ENCODE peak calls at places on chromosome 1, in four cellular contexts. J, B, F and G are unnamed samples.

GRCh38 chr1:226787071-226787470 is 48.0 kb upstream of the ITPKB start:
- DNase-seq in J (no peak), B (no peak), F (no peak), G (no peak)

GRCh38 chr1:18902523-18903312 is at the start of gene ALDH4A1:
- DNase-seq in J (peak; percentile 99), B (peak; percentile 100), F (peak; percentile 98), G (peak; percentile 98)

GRCh38 chr1:15089244-15089992 is 64.1 kb upstream of the TMEM51 start:
- DNase-seq in J (no peak), B (no peak), F (no peak), G (no peak)

GRCh38 chr1:163824006-163824405 is 502.3 kb downstream of the NUF2 start:
- DNase-seq in J (peak; percentile 83), B (peak; percentile 59), F (no peak), G (peak; percentile 9)

GRCh38 chr1:99503276-99503747 is 142.6 kb upstream of the PALMD start:
- DNase-seq in J (peak; percentile 83), B (peak; percentile 63), F (no peak), G (peak; percentile 18)

GRCh38 chr1:214416417-214417212 is 134.8 kb downstream of the PTPN14 start:
- DNase-seq in J (peak; percentile 81), B (no peak), F (no peak), G (no peak)

GRCh38 chr1:162678439-162678838 is 46.2 kb downstream of the DDR2 start:
- DNase-seq in J (peak; percentile 74), B (no peak), F (no peak), G (peak; percentile 75)

GRCh38 chr1:8985915-8986813 is 40.1 kb downstream of the SLC2A7 start:
- DNase-seq in J (peak; percentile 96), B (peak; percentile 84), F (peak; percentile 85), G (peak; percentile 65)

GRCh38 chr1:210920716-210921694 is 212.9 kb downstream of the KCNH1 start:
- DNase-seq in J (no peak), B (no peak), F (no peak), G (no peak)

GRCh38 chr1:110433803-110434202 is 17.1 kb upstream of the PROK1 start:
- DNase-seq in J (peak; percentile 31), B (peak; percentile 78), F (no peak), G (no peak)

GRCh38 chr1:235304549-235305451 is 23.2 kb downstream of the ARID4B start:
- DNase-seq in J (peak; percentile 59), B (no peak), F (no peak), G (no peak)

GRCh38 chr1:41488599-41488905 is 4.1 kb upstream of the EDN2 start:
- DNase-seq in J (no peak), B (no peak), F (no peak), G (no peak)

GRCh38 chr1:225733254-225733653 is 44.4 kb upstream of the SRP9 start:
- DNase-seq in J (peak; percentile 26), B (no peak), F (no peak), G (no peak)

GRCh38 chr1:23558140-23558871 is 995 bp downstream of the ID3 start:
- DNase-seq in J (peak; percentile 77), B (no peak), F (peak; percentile 87), G (peak; percentile 78)

GRCh38 chr1:23555949-23556640 is 3.2 kb downstream of the ID3 start:
- DNase-seq in J (peak; percentile 85), B (no peak), F (peak; percentile 83), G (peak; percentile 50)

GRCh38 chr1:23558872-23559135 is 497 bp downstream of the ID3 start:
- DNase-seq in J (no peak), B (no peak), F (peak; percentile 82), G (no peak)

GRCh38 chr1:23556661-23557470 is 2.4 kb downstream of the ID3 start:
- DNase-seq in J (peak; percentile 86), B (no peak), F (no peak), G (no peak)

DNA sequence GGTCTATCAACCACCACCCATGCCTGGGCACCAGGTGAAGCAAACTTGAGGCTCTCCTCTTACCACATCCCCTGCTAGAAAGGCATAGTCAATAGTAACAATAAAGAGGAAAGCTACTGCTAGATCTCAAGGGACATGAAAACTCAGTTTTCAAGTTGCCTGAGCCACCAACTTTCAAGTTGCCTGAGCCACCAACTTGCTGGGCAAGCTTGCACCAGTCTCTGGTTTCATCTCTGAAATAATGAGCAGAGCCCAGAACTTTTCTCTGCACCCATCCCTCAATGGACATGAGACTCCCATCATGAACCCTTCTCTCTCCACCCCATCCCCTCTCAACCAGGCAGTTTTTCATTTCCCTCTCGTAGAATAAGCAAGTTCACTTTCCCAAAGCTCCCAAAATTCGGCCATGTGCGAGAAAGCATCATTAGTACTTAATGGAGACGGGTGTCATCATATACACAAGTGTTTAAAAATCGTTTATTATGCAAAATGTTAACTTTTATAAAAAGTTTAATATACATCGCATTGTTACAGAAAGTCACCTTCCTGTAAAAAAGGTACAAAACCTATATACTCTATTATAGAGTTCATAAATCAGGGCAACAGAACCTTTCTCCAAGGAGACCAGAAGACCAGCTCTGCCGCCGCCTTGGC is 1.7 kb downstream of the ID3 start:
- DNase-seq in J (peak; percentile 43), B (no peak), F (no peak), G (no peak)
- TF ChIP-seq CTCF in J (no peak), B (no peak), F (no peak), G (no peak)

GRCh38 chr1:56644941-56645662 is at the start of gene PRKAA2:
- DNase-seq in J (peak; percentile 13), B (no peak), F (peak; percentile 74), G (peak; percentile 38)
- H3K4me3 ChIP-seq in J (peak within 1 kb of the TSS; percentile 66), B (peak within 1 kb of the TSS; percentile 69), F (peak within 1 kb of the TSS; percentile 88), G (peak within 1 kb of the TSS; percentile 73)

GRCh38 chr1:230314142-230314470 is 112.0 kb downstream of the PGBD5 start:
- DNase-seq in J (no peak), B (no peak), F (no peak), G (no peak)

GRCh38 chr1:230313453-230314141 is 112.5 kb downstream of the PGBD5 start:
- DNase-seq in J (no peak), B (no peak), F (no peak), G (no peak)

GRCh38 chr1:230316864-230317745 is 109.0 kb downstream of the PGBD5 start:
- DNase-seq in J (no peak), B (no peak), F (no peak), G (no peak)

GRCh38 chr1:230312676-230313075 is 113.5 kb downstream of the PGBD5 start:
- DNase-seq in J (no peak), B (no peak), F (no peak), G (no peak)

DNA sequence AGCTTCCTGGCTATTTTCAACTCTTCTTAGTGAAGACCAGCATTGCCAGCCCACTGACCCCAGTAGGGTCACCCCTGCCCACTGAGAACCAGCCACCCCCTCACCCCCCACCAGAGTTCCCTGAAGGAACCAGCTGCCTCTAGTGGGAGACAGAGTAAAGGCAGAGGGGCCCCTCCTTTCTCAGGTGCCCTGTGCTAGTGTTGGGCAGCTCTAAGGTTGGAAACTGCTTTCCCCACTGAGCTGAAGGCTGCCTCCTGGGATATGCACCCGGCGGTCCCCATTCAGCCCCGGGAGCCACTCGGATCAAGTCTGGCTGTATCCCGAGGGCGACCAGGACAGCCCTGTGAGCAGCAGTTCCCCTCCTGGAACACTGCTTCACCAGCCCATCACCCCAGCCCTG is 111.0 kb downstream of the PGBD5 start:
- DNase-seq in J (no peak), B (no peak), F (no peak), G (no peak)
- TF ChIP-seq CTCF in J (no peak), B (no peak), F (no peak), G (no peak)

DNA sequence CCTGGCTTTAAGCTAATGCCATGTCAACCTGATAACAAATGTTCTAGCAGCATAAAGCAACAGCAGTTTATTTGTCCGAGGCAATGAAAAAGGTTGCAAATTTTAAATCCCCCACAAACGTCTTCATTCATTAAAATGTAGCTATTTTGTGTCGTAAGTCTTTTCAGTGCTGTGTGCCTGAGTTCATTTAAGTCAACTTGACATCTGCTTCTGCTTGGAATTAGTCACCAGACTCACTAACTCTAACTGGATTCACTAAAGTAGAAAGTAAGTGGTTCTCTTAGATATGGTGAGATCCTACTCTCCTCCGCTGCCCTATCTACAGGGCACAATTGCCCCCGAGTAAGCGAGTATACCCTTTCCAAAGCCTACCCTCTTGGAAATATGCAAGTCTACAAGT is 118.4 kb upstream of the CHRM3 start:
- DNase-seq in J (no peak), B (no peak), F (no peak), G (no peak)
- H3K4me3 ChIP-seq in J (no peak overlapping the region), B (no peak overlapping the region), F (no peak overlapping the region), G (no peak overlapping the region)

DNA sequence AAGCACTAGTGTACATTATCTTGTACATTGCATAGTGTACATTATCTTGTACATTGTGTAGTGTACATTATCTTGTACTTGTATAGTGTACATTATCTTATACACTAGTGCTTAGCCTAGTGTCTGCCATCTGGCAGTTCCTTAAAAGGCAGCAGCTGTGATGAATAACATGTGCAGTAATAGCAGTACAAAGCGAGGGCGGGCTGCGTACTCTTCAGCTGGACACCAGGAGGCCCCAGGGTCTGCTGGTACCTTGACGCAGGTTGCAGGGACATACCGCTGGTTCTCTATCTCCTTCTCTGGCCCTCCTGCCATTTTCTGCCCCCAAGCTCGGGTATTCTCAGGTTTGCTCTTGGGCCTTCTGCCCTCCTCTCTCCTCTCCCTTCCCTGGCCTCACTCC is 149.6 kb downstream of the SEC16B start:
- DNase-seq in J (no peak), B (no peak), F (no peak), G (no peak)
- TF ChIP-seq CTCF in J (no peak), B (no peak), F (no peak), G (no peak)

DNA sequence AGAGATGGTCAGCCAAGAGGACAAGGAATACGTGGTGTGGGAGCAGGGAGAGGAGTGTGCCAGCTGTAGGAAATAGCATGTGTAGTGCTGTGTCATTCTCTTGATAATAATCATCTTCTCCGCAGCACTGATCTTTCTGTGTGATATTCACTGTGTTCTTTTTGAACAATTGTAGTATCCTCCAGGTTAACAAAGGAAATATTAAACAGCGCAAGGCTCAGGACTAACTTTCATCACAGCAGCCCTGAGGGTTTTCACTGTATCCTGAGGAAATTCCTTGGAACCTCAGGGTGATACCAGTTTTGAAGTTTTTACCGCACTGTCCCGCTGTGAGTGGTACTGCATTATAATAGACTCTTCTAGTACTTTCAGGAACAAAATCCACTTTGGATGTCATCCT is 228.4 kb upstream of the COA6 start:
- DNase-seq in J (no peak), B (no peak), F (no peak), G (no peak)
- H3K4me3 ChIP-seq in J (no peak overlapping the region), B (no peak overlapping the region), F (no peak overlapping the region), G (no peak overlapping the region)

GRCh38 chr1:902023-902422 is 21.7 kb upstream of the SAMD11 start:
- DNase-seq in J (no peak), B (peak; percentile 52), F (no peak), G (no peak)
- TF ChIP-seq CTCF in J (no peak), B (no peak), F (no peak), G (no peak)

DNA sequence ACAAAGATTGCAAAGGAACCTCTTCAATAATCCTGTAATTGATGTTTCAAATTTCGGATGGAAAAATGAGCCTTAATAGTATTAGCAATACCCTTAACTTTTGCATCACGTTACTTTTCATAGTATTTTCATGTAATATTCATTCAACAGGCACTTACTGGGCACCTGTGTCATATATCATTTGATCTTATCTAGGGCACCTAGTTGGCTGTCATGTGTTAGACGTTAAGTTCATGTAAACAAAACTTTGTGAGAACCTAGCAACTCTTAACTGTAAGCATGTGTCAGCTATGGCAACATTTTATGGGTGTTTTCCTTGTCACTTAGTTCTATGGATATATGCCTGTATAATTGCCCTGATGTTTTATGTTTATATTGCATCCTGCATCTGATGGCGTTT is 756 bp downstream of the LAMC2 start:
- DNase-seq in J (no peak), B (no peak), F (no peak), G (no peak)
- H3K4me3 ChIP-seq in J (no peak overlapping the region), B (no peak overlapping the region), F (no peak overlapping the region), G (no peak overlapping the region)

GRCh38 chr1:178501705-178502329 is 5.1 kb upstream of the CLEC20A start:
- DNase-seq in J (peak; percentile 77), B (peak; percentile 66), F (no peak), G (peak; percentile 70)
- TF ChIP-seq CTCF in J (peak; percentile 99), B (peak; percentile 64), F (peak; percentile 83), G (peak; percentile 50)